ENCODE peak calls at places on chromosomes 16 and 17, in six cellular contexts. T, F, X, L, A and Q are unnamed samples.

GRCh38 chr17:76248013-76248782 is 7.9 kb upstream of the RNF157 start:
- DNase-seq in T (no peak), F (no peak), X (no peak), L (no peak), A (no peak), Q (no peak)

GRCh38 chr17:60901222-60901621 is 223.6 kb downstream of the BCAS3 start:
- DNase-seq in T (peak), F (no peak), X (no peak), L (no peak), A (no peak), Q (no peak)

GRCh38 chr16:53094013-53094630 is 39.3 kb downstream of the CHD9 start:
- DNase-seq in T (peak), F (no peak), X (no peak), L (peak), A (peak), Q (no peak)

GRCh38 chr17:31843382-31843780 is 15.7 kb downstream of the COPRS start:
- DNase-seq in T (peak), F (no peak), X (no peak), L (no peak), A (no peak), Q (no peak)

GRCh38 chr17:56914641-56915263 is 903 bp upstream of the TRIM25 start:
- DNase-seq in T (peak), F (peak), X (peak), L (no peak), A (no peak), Q (no peak)

GRCh38 chr17:4140125-4140524 is 2.7 kb downstream of the ZZEF1 start:
- DNase-seq in T (no peak), F (no peak), X (no peak), L (no peak), A (no peak), Q (no peak)

GRCh38 chr17:32486701-32487459 is at the start of gene CDK5R1:
- DNase-seq in T (peak), F (peak), X (peak), L (peak), A (no peak), Q (peak)

GRCh38 chr16:31112711-31113419 is 4.6 kb upstream of the KAT8 start:
- DNase-seq in T (no peak), F (no peak), X (no peak), L (no peak), A (no peak), Q (no peak)

GRCh38 chr16:26993988-26994387 is 72.7 kb upstream of the C16orf82 start:
- DNase-seq in T (peak), F (no peak), X (no peak), L (no peak), A (no peak), Q (no peak)

GRCh38 chr16:23114131-23114904 is 34.9 kb downstream of the USP31 start:
- DNase-seq in T (no peak), F (peak), X (no peak), L (no peak), A (no peak), Q (no peak)

GRCh38 chr16:20740901-20741491 is 622 bp downstream of the THUMPD1 start:
- DNase-seq in T (peak), F (peak), X (peak), L (peak), A (peak), Q (peak)

GRCh38 chr16:1691276-1691675 is 13.2 kb downstream of the JPT2 start:
- DNase-seq in T (peak), F (no peak), X (no peak), L (no peak), A (no peak), Q (no peak)

GRCh38 chr16:89210904-89211515 is 6.5 kb upstream of the ZNF778 start:
- DNase-seq in T (peak), F (no peak), X (no peak), L (no peak), A (no peak), Q (no peak)

GRCh38 chr17:33229028-33229427 is 64.1 kb downstream of the ASIC2 start:
- DNase-seq in T (no peak), F (no peak), X (no peak), L (no peak), A (no peak), Q (no peak)

GRCh38 chr17:36501963-36502362 is 15.5 kb downstream of the ZNHIT3 start:
- DNase-seq in T (no peak), F (no peak), X (no peak), L (no peak), A (no peak), Q (no peak)

GRCh38 chr16:981695-982151 is at the start of gene SOX8:
- DNase-seq in T (no peak), F (no peak), X (no peak), L (peak), A (no peak), Q (no peak)

GRCh38 chr16:75491876-75492275 is 3.4 kb downstream of the CHST6 start:
- DNase-seq in T (peak), F (peak), X (peak), L (peak), A (no peak), Q (peak)

GRCh38 chr17:31699281-31699680 is 159.8 kb downstream of the COPRS start:
- DNase-seq in T (peak), F (no peak), X (peak), L (peak), A (no peak), Q (no peak)

GRCh38 chr17:5410594-5411272 is 8.7 kb downstream of the NUP88 start:
- DNase-seq in T (no peak), F (no peak), X (no peak), L (no peak), A (no peak), Q (no peak)

GRCh38 chr16:27703121-27703520 is 153.2 kb downstream of the KATNIP start:
- DNase-seq in T (no peak), F (no peak), X (no peak), L (no peak), A (no peak), Q (no peak)

GRCh38 chr17:72334205-72334604 is 213.4 kb downstream of the SOX9 start:
- DNase-seq in T (peak), F (no peak), X (no peak), L (no peak), A (no peak), Q (no peak)

GRCh38 chr16:11852092-11852809 is 909 bp upstream of the RSL1D1 start:
- DNase-seq in T (no peak), F (no peak), X (no peak), L (peak), A (no peak), Q (no peak)

GRCh38 chr17:27540300-27541105 is 84.3 kb downstream of the KSR1 start:
- DNase-seq in T (peak), F (no peak), X (no peak), L (no peak), A (peak), Q (peak)

GRCh38 chr16:70520612-70521297 is 2.6 kb downstream of the COG4 start:
- DNase-seq in T (peak), F (no peak), X (no peak), L (no peak), A (no peak), Q (peak)

GRCh38 chr16:84593825-84594724 is 23.8 kb downstream of the COTL1 start:
- DNase-seq in T (no peak), F (peak), X (no peak), L (no peak), A (no peak), Q (no peak)

GRCh38 chr17:76408037-76408849 is 23.8 kb downstream of the SPHK1 start:
- DNase-seq in T (peak), F (peak), X (peak), L (peak), A (peak), Q (peak)

GRCh38 chr17:57313276-57313835 is 57.0 kb downstream of the MSI2 start:
- DNase-seq in T (no peak), F (peak), X (no peak), L (no peak), A (no peak), Q (no peak)

GRCh38 chr17:269616-270514 is 82.7 kb downstream of the RPH3AL start:
- DNase-seq in T (no peak), F (no peak), X (no peak), L (no peak), A (no peak), Q (no peak)

GRCh38 chr16:27463741-27464662 is 62.0 kb downstream of the IL21R start:
- DNase-seq in T (no peak), F (no peak), X (no peak), L (no peak), A (no peak), Q (no peak)

GRCh38 chr17:54900457-54901229 is at the start of gene TOM1L1:
- DNase-seq in T (peak), F (peak), X (peak), L (peak), A (peak), Q (peak)